ENCODE peak calls at places on chromosome 19, in four cellular contexts. One of them, this sample, is unnamed. For H3K36me3, the result is how much of the 10 kb centered on the place peaks cover.

GRCh38 chr19:30335306-30335886 is 36.8 kb upstream of the ZNF536 start:
- DNase-seq in brain microvascular endothelial cell: no peak
- DNase-seq in hepatocyte: no peak
- DNase-seq in colonic mucosa: no peak
- DNase-seq in this sample: no peak

GRCh38 chr19:5172859-5173577 is 167.6 kb downstream of the PTPRS start:
- DNase-seq in brain microvascular endothelial cell: peak
- DNase-seq in colonic mucosa: no peak
- DNase-seq in hepatocyte: peak
- DNase-seq in this sample: no peak

GRCh38 chr19:4183967-4184717 is 1.7 kb downstream of the ANKRD24 start:
- DNase-seq in brain microvascular endothelial cell: no peak
- DNase-seq in colonic mucosa: no peak
- DNase-seq in hepatocyte: no peak
- DNase-seq in this sample: no peak

GRCh38 chr19:57302727-57303401 is 17.4 kb upstream of the ZNF543 start:
- DNase-seq in hepatocyte: no peak
- DNase-seq in brain microvascular endothelial cell: no peak
- DNase-seq in colonic mucosa: no peak
- DNase-seq in this sample: no peak

GRCh38 chr19:10936661-10937084 is 8.1 kb downstream of the TIMM29 start:
- DNase-seq in hepatocyte: peak
- DNase-seq in brain microvascular endothelial cell: peak
- DNase-seq in colonic mucosa: peak
- DNase-seq in this sample: peak

GRCh38 chr19:50008532-50008931 is 16.6 kb downstream of the VRK3 start:
- DNase-seq in brain microvascular endothelial cell: no peak
- DNase-seq in colonic mucosa: no peak
- DNase-seq in hepatocyte: no peak
- DNase-seq in this sample: no peak

GRCh38 chr19:50414850-50415660 is 3.7 kb upstream of the SPIB start:
- DNase-seq in hepatocyte: peak
- DNase-seq in brain microvascular endothelial cell: peak
- DNase-seq in colonic mucosa: peak
- DNase-seq in this sample: peak

GRCh38 chr19:1206733-1207301 is 1.2 kb downstream of the STK11 start:
- DNase-seq in colonic mucosa: peak
- DNase-seq in brain microvascular endothelial cell: no peak
- DNase-seq in hepatocyte: peak
- DNase-seq in this sample: no peak

GRCh38 chr19:7844951-7845350 is 14.9 kb downstream of the EVI5L start:
- DNase-seq in colonic mucosa: no peak
- DNase-seq in hepatocyte: peak
- DNase-seq in brain microvascular endothelial cell: no peak
- DNase-seq in this sample: no peak

GRCh38 chr19:4456843-4457653 is 546 bp downstream of the UBXN6 start:
- DNase-seq in brain microvascular endothelial cell: peak
- DNase-seq in hepatocyte: peak
- DNase-seq in colonic mucosa: peak
- DNase-seq in this sample: no peak

GRCh38 chr19:10625003-10625761 is at the start of gene SLC44A2:
- DNase-seq in brain microvascular endothelial cell: peak
- DNase-seq in colonic mucosa: peak
- DNase-seq in hepatocyte: peak
- DNase-seq in this sample: peak

GRCh38 chr19:14449321-14449720 is 16.2 kb downstream of the PKN1 start:
- DNase-seq in colonic mucosa: no peak
- DNase-seq in brain microvascular endothelial cell: no peak
- DNase-seq in hepatocyte: no peak
- DNase-seq in this sample: no peak

GRCh38 chr19:14446336-14447036 is 13.4 kb downstream of the PKN1 start:
- DNase-seq in hepatocyte: no peak
- DNase-seq in brain microvascular endothelial cell: no peak
- DNase-seq in colonic mucosa: no peak
- DNase-seq in this sample: no peak

GRCh38 chr19:14450168-14450874 is 17.2 kb downstream of the PKN1 start:
- DNase-seq in brain microvascular endothelial cell: peak
- DNase-seq in colonic mucosa: peak
- DNase-seq in hepatocyte: peak
- DNase-seq in this sample: no peak

DNA sequence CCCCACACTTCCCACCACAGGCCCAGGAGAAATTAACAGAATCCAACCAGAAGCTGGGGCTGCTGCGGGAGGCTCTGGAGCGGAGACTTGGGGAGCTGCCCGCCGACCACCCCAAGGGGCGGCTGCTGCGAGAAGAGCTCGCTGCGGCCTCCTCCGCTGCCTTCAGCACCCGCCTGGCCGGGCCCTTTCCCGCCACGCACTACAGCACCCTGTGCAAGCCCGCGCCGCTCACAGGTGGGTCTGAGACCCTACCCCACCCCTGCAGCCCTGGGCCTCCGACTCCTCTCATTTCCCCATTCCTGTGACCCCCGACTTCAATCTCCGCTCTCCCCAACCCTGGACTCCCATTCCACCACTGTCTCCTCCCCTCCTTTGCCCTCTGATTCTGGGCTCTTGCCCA is 17.8 kb downstream of the PKN1 start:
- DNase-seq in colonic mucosa: no peak
- DNase-seq in hepatocyte: no peak
- DNase-seq in brain microvascular endothelial cell: no peak
- DNase-seq in this sample: no peak
- H3K36me3 ChIP-seq in colonic mucosa: under half
- H3K36me3 ChIP-seq in hepatocyte: under half
- H3K36me3 ChIP-seq in brain microvascular endothelial cell: half or more
- H3K36me3 ChIP-seq in this sample: under half

GRCh38 chr19:40672573-40673299 is 17.7 kb downstream of the NUMBL start:
- DNase-seq in hepatocyte: no peak
- DNase-seq in brain microvascular endothelial cell: no peak
- DNase-seq in colonic mucosa: no peak
- DNase-seq in this sample: no peak

GRCh38 chr19:40677156-40677555 is 13.3 kb downstream of the NUMBL start:
- DNase-seq in colonic mucosa: no peak
- DNase-seq in brain microvascular endothelial cell: no peak
- DNase-seq in hepatocyte: no peak
- DNase-seq in this sample: no peak

GRCh38 chr19:40673377-40673776 is 17.1 kb downstream of the NUMBL start:
- DNase-seq in hepatocyte: no peak
- DNase-seq in colonic mucosa: no peak
- DNase-seq in brain microvascular endothelial cell: no peak
- DNase-seq in this sample: no peak

GRCh38 chr19:40672038-40672437 is 18.4 kb downstream of the NUMBL start:
- DNase-seq in brain microvascular endothelial cell: no peak
- DNase-seq in colonic mucosa: no peak
- DNase-seq in hepatocyte: no peak
- DNase-seq in this sample: no peak

DNA sequence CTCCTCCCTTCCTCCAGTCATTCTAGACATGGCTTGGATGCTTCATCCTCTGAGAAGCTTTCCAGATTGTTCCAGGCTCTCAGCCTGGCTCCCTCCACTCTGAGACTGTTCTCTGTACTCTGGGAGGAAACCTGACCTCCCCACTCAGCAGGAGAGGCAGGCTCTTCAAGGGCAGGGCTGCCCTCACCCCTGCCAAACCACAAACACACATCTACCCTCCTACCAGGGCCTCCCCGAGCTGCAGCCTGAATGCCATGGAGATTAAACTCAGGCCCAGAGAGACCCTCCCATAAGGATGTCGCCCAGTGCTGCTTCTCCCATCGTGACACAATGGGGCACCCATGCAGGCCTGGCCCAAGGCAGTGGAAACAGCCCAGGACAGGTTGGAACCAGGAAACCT is 16.2 kb downstream of the NUMBL start:
- DNase-seq in brain microvascular endothelial cell: no peak
- DNase-seq in colonic mucosa: no peak
- DNase-seq in hepatocyte: no peak
- DNase-seq in this sample: no peak
- H3K27ac ChIP-seq in brain microvascular endothelial cell: no peak
- H3K27ac ChIP-seq in colonic mucosa: no peak
- H3K27ac ChIP-seq in hepatocyte: no peak
- H3K27ac ChIP-seq in this sample: no peak

GRCh38 chr19:34325961-34326360 is 39.0 kb upstream of the GPI start:
- DNase-seq in colonic mucosa: no peak
- DNase-seq in hepatocyte: no peak
- DNase-seq in brain microvascular endothelial cell: no peak
- DNase-seq in this sample: no peak
- H3K36me3 ChIP-seq in colonic mucosa: under half
- H3K36me3 ChIP-seq in hepatocyte: under half
- H3K36me3 ChIP-seq in brain microvascular endothelial cell: under half
- H3K36me3 ChIP-seq in this sample: under half

GRCh38 chr19:17114414-17114831 is 38.8 kb downstream of the MYO9B start:
- DNase-seq in colonic mucosa: no peak
- DNase-seq in hepatocyte: no peak
- DNase-seq in brain microvascular endothelial cell: no peak
- DNase-seq in this sample: peak
- H3K27ac ChIP-seq in colonic mucosa: peak
- H3K27ac ChIP-seq in hepatocyte: no peak
- H3K27ac ChIP-seq in brain microvascular endothelial cell: no peak
- H3K27ac ChIP-seq in this sample: peak

GRCh38 chr19:2770055-2771013 is 12.7 kb downstream of the SGTA start:
- DNase-seq in colonic mucosa: peak
- DNase-seq in hepatocyte: no peak
- DNase-seq in brain microvascular endothelial cell: no peak
- DNase-seq in this sample: no peak

GRCh38 chr19:2766594-2767372 is 16.3 kb downstream of the SGTA start:
- DNase-seq in hepatocyte: no peak
- DNase-seq in colonic mucosa: no peak
- DNase-seq in brain microvascular endothelial cell: no peak
- DNase-seq in this sample: no peak

GRCh38 chr19:2768365-2769132 is 14.5 kb downstream of the SGTA start:
- DNase-seq in brain microvascular endothelial cell: no peak
- DNase-seq in colonic mucosa: no peak
- DNase-seq in hepatocyte: no peak
- DNase-seq in this sample: no peak

GRCh38 chr19:2767688-2768087 is 15.4 kb downstream of the SGTA start:
- DNase-seq in hepatocyte: no peak
- DNase-seq in colonic mucosa: no peak
- DNase-seq in brain microvascular endothelial cell: no peak
- DNase-seq in this sample: no peak

GRCh38 chr19:2769218-2769617 is 13.9 kb downstream of the SGTA start:
- DNase-seq in hepatocyte: no peak
- DNase-seq in colonic mucosa: no peak
- DNase-seq in brain microvascular endothelial cell: no peak
- DNase-seq in this sample: no peak
- H3K36me3 ChIP-seq in hepatocyte: under half
- H3K36me3 ChIP-seq in colonic mucosa: under half
- H3K36me3 ChIP-seq in brain microvascular endothelial cell: under half
- H3K36me3 ChIP-seq in this sample: under half

GRCh38 chr19:16373989-16374388 is 49.4 kb downstream of the KLF2 start:
- DNase-seq in brain microvascular endothelial cell: no peak
- DNase-seq in hepatocyte: no peak
- DNase-seq in colonic mucosa: no peak
- DNase-seq in this sample: no peak
- H3K27ac ChIP-seq in brain microvascular endothelial cell: no peak
- H3K27ac ChIP-seq in hepatocyte: no peak
- H3K27ac ChIP-seq in colonic mucosa: no peak
- H3K27ac ChIP-seq in this sample: no peak

DNA sequence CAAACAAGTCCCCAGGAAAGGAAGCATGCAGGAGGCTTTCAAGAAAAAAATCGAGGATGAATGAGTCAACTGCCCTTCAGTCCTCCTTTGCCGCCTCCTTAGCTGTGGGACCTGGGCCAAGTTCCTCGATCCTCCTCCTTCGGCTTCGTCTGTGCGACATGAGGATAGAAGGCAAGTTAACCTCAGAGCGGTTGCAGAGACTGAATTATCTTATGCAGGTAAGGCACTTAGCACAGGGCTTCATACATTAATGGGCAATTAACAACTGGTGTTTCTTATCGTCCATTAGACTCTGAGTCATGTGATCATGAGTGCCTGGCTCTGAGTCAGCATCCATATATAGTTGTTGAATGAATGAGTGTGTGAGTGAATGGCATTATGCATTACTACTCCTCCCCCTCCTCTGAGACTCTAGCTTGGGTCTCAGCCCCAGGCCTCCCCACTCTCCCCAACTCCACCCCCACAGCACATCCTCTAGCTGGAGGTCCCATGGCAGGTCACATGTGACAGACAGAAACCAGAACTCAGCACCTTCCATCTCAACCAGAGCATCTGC is 1.6 kb upstream of the TTC9B start:
- DNase-seq in hepatocyte: peak
- DNase-seq in colonic mucosa: no peak
- DNase-seq in brain microvascular endothelial cell: peak
- DNase-seq in this sample: no peak
- H3K36me3 ChIP-seq in hepatocyte: under half
- H3K36me3 ChIP-seq in colonic mucosa: under half
- H3K36me3 ChIP-seq in brain microvascular endothelial cell: under half
- H3K36me3 ChIP-seq in this sample: under half

DNA sequence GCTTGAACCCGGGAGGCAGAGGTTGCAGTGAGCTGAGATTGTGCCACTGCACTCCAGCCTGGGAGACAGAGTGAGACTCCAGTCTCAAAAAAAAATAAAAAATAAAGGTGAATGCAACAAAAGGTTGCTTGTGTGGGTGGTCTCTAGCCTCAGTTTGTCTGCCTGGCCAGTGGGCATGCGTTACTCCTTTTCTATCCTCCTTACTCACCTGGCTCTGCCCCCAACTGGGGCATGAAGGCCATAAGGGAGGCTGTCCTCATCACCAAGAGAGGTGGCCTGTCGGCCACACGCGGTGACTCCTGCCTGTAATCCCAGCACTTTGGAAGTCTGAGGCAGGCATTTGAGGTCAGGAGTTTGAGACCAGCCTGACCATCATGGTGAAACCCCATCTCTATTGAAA is 1.9 kb upstream of the JUND start:
- DNase-seq in colonic mucosa: no peak
- DNase-seq in hepatocyte: no peak
- DNase-seq in brain microvascular endothelial cell: no peak
- DNase-seq in this sample: no peak
- H3K27ac ChIP-seq in colonic mucosa: peak
- H3K27ac ChIP-seq in hepatocyte: peak
- H3K27ac ChIP-seq in brain microvascular endothelial cell: no peak
- H3K27ac ChIP-seq in this sample: peak

GRCh38 chr19:48478339-48479061 is 9.3 kb downstream of the CYTH2 start:
- DNase-seq in colonic mucosa: no peak
- DNase-seq in hepatocyte: no peak
- DNase-seq in brain microvascular endothelial cell: no peak
- DNase-seq in this sample: no peak

GRCh38 chr19:48480476-48481190 is 11.5 kb downstream of the CYTH2 start:
- DNase-seq in hepatocyte: no peak
- DNase-seq in colonic mucosa: peak
- DNase-seq in brain microvascular endothelial cell: peak
- DNase-seq in this sample: no peak

GRCh38 chr19:48481191-48481500 is 12.0 kb downstream of the CYTH2 start:
- DNase-seq in colonic mucosa: no peak
- DNase-seq in brain microvascular endothelial cell: no peak
- DNase-seq in hepatocyte: no peak
- DNase-seq in this sample: no peak

GRCh38 chr19:48480151-48480475 is 10.9 kb downstream of the CYTH2 start:
- DNase-seq in hepatocyte: no peak
- DNase-seq in colonic mucosa: peak
- DNase-seq in brain microvascular endothelial cell: no peak
- DNase-seq in this sample: peak

DNA sequence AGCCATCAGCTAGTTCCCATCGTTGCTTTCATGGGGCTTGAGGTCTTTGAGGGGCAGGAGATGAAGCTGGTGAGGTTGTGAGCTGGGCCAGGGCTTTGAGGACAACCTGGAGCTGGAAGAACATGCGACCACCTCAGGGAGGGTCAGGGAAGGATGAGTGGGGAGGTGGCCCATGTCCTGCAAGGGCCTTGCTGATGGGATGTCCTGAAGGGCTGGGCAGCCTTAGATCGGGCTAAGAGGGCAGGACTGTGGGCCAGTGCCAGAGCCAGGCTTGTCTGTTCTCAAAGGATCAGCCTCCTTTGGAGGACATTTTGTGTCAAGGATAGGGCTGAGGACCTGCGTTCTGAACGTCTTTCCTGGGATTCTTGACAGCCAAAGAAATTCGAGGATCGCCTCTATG is 10.5 kb downstream of the CYTH2 start:
- DNase-seq in colonic mucosa: no peak
- DNase-seq in hepatocyte: no peak
- DNase-seq in brain microvascular endothelial cell: no peak
- DNase-seq in this sample: no peak
- H3K36me3 ChIP-seq in colonic mucosa: under half
- H3K36me3 ChIP-seq in hepatocyte: under half
- H3K36me3 ChIP-seq in brain microvascular endothelial cell: under half
- H3K36me3 ChIP-seq in this sample: under half

This sample was measured in prostate gland.